ENCODE peak calls at places on chromosomes 6 and 20, in eight cellular contexts. U, E, F, K, X, B, W and Z are unnamed samples.
A peak's percentile ranks its signal among the peaks of the same experiment; 100 is the strongest.

GRCh38 chr6:139853302-139853992 is 479.0 kb upstream of the CITED2 start:
- DNase-seq in E (no peak), X (no peak), W (no peak), B (no peak), U (no peak), F (no peak), K (no peak), Z (no peak)

GRCh38 chr6:131669891-131670290 is 31.3 kb downstream of the OR2A4 start:
- DNase-seq in X (no peak), W (no peak), E (no peak), B (no peak), K (no peak), U (no peak), F (no peak), Z (no peak)

GRCh38 chr20:36645998-36646397 is at the start of gene SLA2:
- DNase-seq in W (no peak), F (no peak), K (no peak), B (peak; percentile 25), U (no peak), X (no peak), E (no peak), Z (no peak)

GRCh38 chr6:122289721-122290501 is 109.5 kb upstream of the HSF2 start:
- DNase-seq in U (no peak), X (peak; percentile 13), K (no peak), W (peak; percentile 7), F (no peak), B (no peak), E (peak; percentile 58), Z (no peak)

GRCh38 chr20:42093041-42093440 is 474.9 kb upstream of the CHD6 start:
- DNase-seq in W (no peak), F (no peak), X (no peak), U (no peak), E (no peak), K (no peak), B (no peak), Z (no peak)

GRCh38 chr6:52284131-52284459 is 447 bp downstream of the MCM3 start:
- DNase-seq in B (peak; percentile 48), X (no peak), K (peak; percentile 34), E (peak; percentile 90), F (peak; percentile 84), W (no peak), U (no peak), Z (peak; percentile 88)

GRCh38 chr20:20318318-20319161 is 49.4 kb upstream of the INSM1 start:
- DNase-seq in F (no peak), X (no peak), U (peak; percentile 39), K (no peak), E (no peak), B (no peak), W (no peak), Z (no peak)

GRCh38 chr6:157478926-157479325 is 97.9 kb downstream of the ZDHHC14 start:
- DNase-seq in K (no peak), F (no peak), X (no peak), U (no peak), B (no peak), E (no peak), W (no peak), Z (no peak)

GRCh38 chr20:11569163-11569562 is 348.5 kb upstream of the BTBD3 start:
- DNase-seq in W (no peak), B (no peak), U (no peak), X (no peak), E (peak; percentile 51), K (no peak), F (peak; percentile 53), Z (no peak)

GRCh38 chr6:68343901-68344300 is 291.2 kb upstream of the ADGRB3 start:
- DNase-seq in F (peak; percentile 58), U (no peak), X (no peak), K (no peak), B (no peak), E (peak; percentile 78), W (peak; percentile 49), Z (peak; percentile 75)

GRCh38 chr6:53011993-53012392 is 16.9 kb upstream of the GSTA4 start:
- DNase-seq in X (no peak), W (peak; percentile 43), U (no peak), K (no peak), F (no peak), E (no peak), B (no peak), Z (no peak)

GRCh38 chr6:8131265-8131897 is 29.0 kb upstream of the EEF1E1 start:
- DNase-seq in K (peak; percentile 34), B (no peak), F (peak; percentile 78), X (peak; percentile 61), U (no peak), W (peak; percentile 52), E (peak; percentile 81), Z (peak; percentile 56)

GRCh38 chr20:24590193-24590982 is 121.0 kb downstream of the SYNDIG1 start:
- DNase-seq in K (no peak), W (no peak), E (no peak), B (no peak), F (peak; percentile 43), U (no peak), X (no peak), Z (no peak)

GRCh38 chr6:56440551-56440981 is 193.2 kb upstream of the COL21A1 start:
- DNase-seq in B (peak; percentile 76), F (no peak), E (no peak), K (no peak), X (no peak), U (no peak), W (peak; percentile 44), Z (no peak)

GRCh38 chr6:13709698-13710551 is 1.7 kb downstream of the RANBP9 start:
- DNase-seq in B (no peak), X (no peak), K (no peak), E (peak; percentile 40), U (no peak), F (no peak), W (peak; percentile 62), Z (no peak)

GRCh38 chr6:131844243-131844841 is 36.5 kb downstream of the ENPP1 start:
- DNase-seq in W (peak; percentile 79), E (no peak), F (no peak), U (no peak), B (no peak), K (no peak), X (no peak), Z (no peak)

GRCh38 chr6:132199343-132199742 is 201.9 kb downstream of the MOXD1 start:
- DNase-seq in B (no peak), E (no peak), U (no peak), K (no peak), W (peak; percentile 51), F (no peak), X (no peak), Z (no peak)

GRCh38 chr6:144547409-144547808 is 262.3 kb downstream of the UTRN start:
- DNase-seq in X (no peak), E (no peak), F (no peak), W (no peak), B (no peak), U (no peak), K (no peak), Z (no peak)

GRCh38 chr6:79697430-79697829 is 66.3 kb downstream of the SH3BGRL2 start:
- DNase-seq in K (no peak), B (no peak), W (no peak), E (no peak), F (no peak), X (no peak), U (no peak), Z (no peak)

GRCh38 chr20:34997171-34997570 is 41.5 kb downstream of the MYH7B start:
- DNase-seq in U (no peak), W (no peak), B (no peak), E (no peak), K (peak; percentile 79), F (no peak), X (no peak), Z (peak; percentile 84)

GRCh38 chr20:58604410-58604881 is 46.6 kb upstream of the STX16 start:
- DNase-seq in W (no peak), E (no peak), U (no peak), B (no peak), K (no peak), F (no peak), X (no peak), Z (peak; percentile 74)

GRCh38 chr6:126531840-126532239 is 191.9 kb downstream of the CENPW start:
- DNase-seq in K (no peak), F (no peak), W (peak; percentile 64), B (no peak), X (no peak), U (no peak), E (no peak), Z (no peak)
- TF ChIP-seq CTCF in K (no peak), F (no peak), W (no peak), B (no peak), X (no peak), U (no peak), E (no peak), Z (no peak)

GRCh38 chr6:97177905-97178304 is 105.1 kb downstream of the MMS22L start:
- DNase-seq in X (no peak), E (no peak), F (no peak), B (no peak), U (no peak), W (peak; percentile 14), K (no peak), Z (no peak)
- H3K36me3 ChIP-seq in X (peaks cover 3% of the 10 kb centered on the region), E (peaks cover 19% of the 10 kb centered on the region), F (peaks cover 22% of the 10 kb centered on the region), B (no peaks in the 10 kb centered on the region), U (no peaks in the 10 kb centered on the region), W (no peaks in the 10 kb centered on the region), K (no peaks in the 10 kb centered on the region), Z (peaks cover 8% of the 10 kb centered on the region)

GRCh38 chr20:46167080-46167479 is 49.0 kb downstream of the CD40 start:
- DNase-seq in W (no peak), X (no peak), F (no peak), E (no peak), B (no peak), U (no peak), K (no peak), Z (no peak)
- H3K27me3 ChIP-seq in W (no peaks in the 10 kb centered on the region), X (peaks cover 19% of the 10 kb centered on the region), F (peaks cover 3% of the 10 kb centered on the region), E (peaks cover 17% of the 10 kb centered on the region), B (no peaks in the 10 kb centered on the region), U (peaks cover 8% of the 10 kb centered on the region), K (no peaks in the 10 kb centered on the region), Z (no peaks in the 10 kb centered on the region)

GRCh38 chr6:4023240-4023639 is 55.7 kb downstream of the FAM217A start:
- DNase-seq in F (no peak), U (no peak), W (no peak), X (no peak), E (no peak), B (no peak), K (no peak), Z (no peak)

GRCh38 chr6:4018194-4019111 is 60.5 kb downstream of the FAM217A start:
- DNase-seq in K (peak; percentile 94), E (peak; percentile 98), F (peak; percentile 96), B (peak; percentile 97), U (peak; percentile 91), X (peak; percentile 94), W (peak; percentile 88), Z (peak; percentile 96)

GRCh38 chr6:4020822-4021132 is 58.2 kb downstream of the FAM217A start:
- DNase-seq in K (no peak), U (no peak), F (no peak), E (no peak), W (no peak), B (no peak), X (no peak), Z (no peak)

GRCh38 chr6:4021862-4022715 is 56.8 kb downstream of the FAM217A start:
- DNase-seq in F (no peak), U (no peak), W (peak; percentile 17), K (no peak), X (no peak), B (no peak), E (no peak), Z (no peak)

GRCh38 chr6:4021133-4021861 is 57.6 kb downstream of the FAM217A start:
- DNase-seq in W (peak; percentile 93), K (peak; percentile 97), E (peak; percentile 96), X (peak; percentile 95), U (peak; percentile 96), B (peak; percentile 96), F (peak; percentile 91), Z (peak; percentile 96)
- TF ChIP-seq CTCF in W (peak; percentile 61), K (peak; percentile 16), E (peak; percentile 50), X (peak; percentile 13), U (no peak), B (peak; percentile 41), F (peak; percentile 7), Z (peak; percentile 20)